ENCODE peak calls at places on chromosomes 3 and 15, in ten cellular contexts. P is GM12878, U is transverse colon, L is stomach, Y is HCT116, D is breast epithelium, Z is sigmoid colon, Q is HepG2, V is spleen, J is endothelial cell of umbilical vein. N is an unnamed sample.

GRCh38 chr3:46440531-46441294 is 24.0 kb downstream of the LTF start:
- DNase-seq in J (no peak), L (no peak), V (no peak), Z (no peak), Q (no peak), P (peak; percentile 56), U (peak; percentile 21), Y (no peak), D (no peak), N (no peak)

GRCh38 chr3:171239757-171240503 is 213.4 kb upstream of the SLC2A2 start:
- DNase-seq in L (no peak), P (no peak), Q (no peak), D (no peak), V (no peak), Y (no peak), U (no peak), Z (no peak), J (no peak), N (no peak)

GRCh38 chr3:177835008-177835407 is 637.7 kb upstream of the TBL1XR1 start:
- DNase-seq in D (no peak), P (no peak), U (no peak), Q (no peak), V (no peak), L (no peak), J (peak; percentile 88), Z (no peak), Y (peak; percentile 64), N (no peak)

GRCh38 chr3:196688349-196688748 is 23.7 kb downstream of the CEP19 start:
- DNase-seq in V (peak; percentile 84), Y (no peak), Z (peak; percentile 69), J (peak; percentile 59), L (no peak), D (peak; percentile 25), Q (no peak), U (peak; percentile 15), P (no peak), N (no peak)

GRCh38 chr3:18720543-18720942 is 295.4 kb upstream of the SATB1 start:
- DNase-seq in J (no peak), D (no peak), L (no peak), Y (no peak), U (no peak), P (no peak), Z (no peak), Q (no peak), V (no peak), N (no peak)

GRCh38 chr15:99482993-99483392 is 82.8 kb upstream of the MEF2A start:
- DNase-seq in D (no peak), U (no peak), Z (no peak), J (no peak), L (no peak), P (no peak), Y (no peak), Q (no peak), V (no peak), N (no peak)

GRCh38 chr3:8937064-8938020 is 25.9 kb downstream of the RAD18 start:
- DNase-seq in V (no peak), Y (peak; percentile 10), Q (peak; percentile 6), L (no peak), P (no peak), Z (no peak), J (peak; percentile 70), D (no peak), U (no peak), N (no peak)

GRCh38 chr3:141789281-141789680 is 26.1 kb downstream of the GRK7 start:
- DNase-seq in Z (no peak), U (no peak), V (no peak), Y (peak; percentile 10), Q (peak; percentile 19), L (no peak), J (no peak), P (no peak), D (no peak), N (no peak)

GRCh38 chr3:157376596-157377300 is 59.9 kb upstream of the PTX3 start:
- DNase-seq in U (no peak), Q (no peak), J (no peak), V (no peak), Z (no peak), D (no peak), Y (no peak), L (no peak), P (no peak), N (no peak)

GRCh38 chr3:128592891-128593290 is 57.7 kb downstream of the RPN1 start:
- DNase-seq in U (no peak), Z (no peak), Q (no peak), J (no peak), D (no peak), V (no peak), L (no peak), Y (no peak), P (no peak), N (no peak)

GRCh38 chr3:182544542-182544941 is 248.8 kb upstream of the ATP11B start:
- DNase-seq in L (no peak), V (no peak), U (no peak), Z (no peak), Y (no peak), D (no peak), J (no peak), Q (no peak), P (no peak), N (no peak)

GRCh38 chr3:45207471-45207870 is 18.6 kb downstream of the TMEM158 start:
- DNase-seq in P (no peak), V (no peak), J (no peak), D (no peak), U (no peak), L (no peak), Y (no peak), Z (no peak), Q (no peak), N (no peak)

GRCh38 chr3:45211466-45212094 is 14.5 kb downstream of the TMEM158 start:
- DNase-seq in Y (no peak), Z (peak; percentile 89), Q (no peak), D (no peak), V (no peak), U (no peak), L (no peak), J (no peak), P (no peak), N (no peak)

GRCh38 chr3:45212095-45212468 is 14.0 kb downstream of the TMEM158 start:
- DNase-seq in L (no peak), Q (no peak), Z (no peak), U (no peak), P (no peak), J (no peak), D (no peak), V (no peak), Y (no peak), N (no peak)

GRCh38 chr3:45208587-45208986 is 17.5 kb downstream of the TMEM158 start:
- DNase-seq in L (no peak), V (no peak), D (no peak), J (no peak), Y (no peak), U (no peak), P (no peak), Q (no peak), Z (no peak), N (no peak)

DNA sequence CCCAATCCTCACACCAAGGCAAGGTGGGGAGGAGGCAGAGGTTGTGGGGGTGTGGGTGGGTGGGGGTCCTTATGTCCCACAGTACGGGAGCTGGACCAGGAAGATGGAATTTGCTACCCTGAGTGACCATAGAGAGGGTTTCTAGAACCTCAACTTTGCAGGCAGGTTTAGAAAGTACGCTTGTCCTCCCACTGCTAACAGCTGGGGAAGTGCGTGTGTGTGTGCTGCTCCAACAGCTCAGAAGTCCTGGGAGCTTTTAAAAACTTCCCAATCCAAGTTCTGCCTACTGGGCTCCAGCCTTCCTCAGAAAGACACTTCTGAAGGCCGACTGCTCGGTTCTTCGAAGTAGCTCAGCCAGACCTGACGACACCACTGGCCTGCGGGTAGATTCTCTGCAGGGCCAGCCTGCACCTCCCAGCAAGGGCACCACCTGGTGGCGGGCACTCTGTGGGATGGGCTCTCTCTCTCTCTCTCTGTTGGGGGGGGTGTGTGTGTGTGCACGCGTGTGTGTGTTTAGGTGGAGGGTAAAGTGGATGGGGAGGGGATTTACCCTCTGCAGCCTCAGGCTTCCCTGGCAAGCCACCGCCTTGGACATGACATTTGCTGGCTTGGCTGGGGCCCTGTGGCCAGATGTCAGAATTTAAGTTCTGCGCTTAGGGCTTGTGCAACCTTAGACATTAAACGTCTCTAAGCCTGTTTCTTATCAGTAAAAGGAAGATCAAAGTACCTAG is 15.6 kb downstream of the TMEM158 start:
- DNase-seq in P (no peak), J (peak; percentile 57), Z (peak; percentile 94), L (peak; percentile 90), D (peak; percentile 89), Y (peak; percentile 70), U (peak; percentile 90), V (peak; percentile 91), Q (peak; percentile 41), N (peak; percentile 83)
- TF ChIP-seq POLR2AphosphoS5 in P (no peak), J (no peak), Z (peak; percentile 28), L (no peak), D (peak; percentile 40), Y (no peak), U (no peak), V (peak; percentile 39), Q (no peak), N (peak; percentile 38)

DNA sequence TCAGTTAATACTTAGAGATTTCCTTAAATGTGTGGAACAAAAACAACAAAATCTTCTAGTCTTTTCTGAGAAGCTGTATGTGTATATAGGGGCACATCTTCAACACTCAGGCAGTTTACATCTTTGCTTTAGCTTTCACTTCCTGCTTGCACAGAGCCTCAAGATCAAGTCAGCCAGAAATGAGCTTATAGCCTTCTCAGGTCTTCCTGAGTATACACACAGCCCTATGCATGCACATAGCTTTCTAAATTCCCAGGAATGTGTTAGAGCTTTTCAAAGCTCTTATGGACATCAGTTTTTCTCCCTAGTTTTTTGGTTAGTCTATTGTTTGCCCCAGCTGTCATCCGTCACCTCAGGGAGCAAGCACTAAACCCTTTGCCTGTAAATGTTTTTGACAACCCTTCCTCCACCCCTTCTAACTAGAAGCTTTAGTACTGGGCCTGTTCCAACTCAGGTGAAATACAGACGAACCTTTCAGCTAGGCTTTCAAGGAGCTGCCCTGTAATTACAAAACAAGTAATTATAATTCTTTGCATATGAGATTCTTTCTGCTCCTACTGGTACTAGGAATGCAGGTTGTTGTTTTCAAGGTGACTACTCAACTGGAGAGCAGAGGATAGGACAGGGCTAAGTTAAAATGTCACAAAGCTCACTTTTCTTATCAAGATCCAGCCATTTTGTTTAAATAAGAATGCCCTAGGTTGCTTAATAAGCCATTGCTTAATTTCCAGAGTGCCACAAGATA is 22.6 kb upstream of the MTMR10 start:
- DNase-seq in U (no peak), P (peak; percentile 65), J (peak; percentile 20), Q (peak; percentile 52), Z (no peak), D (no peak), L (no peak), V (no peak), Y (no peak), N (no peak)
- TF ChIP-seq POLR2A in U (no peak), P (peak; percentile 40), J (no peak), Q (no peak), Z (no peak), D (no peak), L (no peak), V (no peak), Y (no peak), N (no peak)

GRCh38 chr15:78878356-78878755 is 5.7 kb downstream of the MORF4L1 start:
- DNase-seq in Q (no peak), J (no peak), Y (no peak), D (no peak), P (no peak), U (no peak), L (no peak), Z (no peak), V (no peak), N (no peak)
- H3K4me3 ChIP-seq in Q (no peak overlapping the region), J (no peak overlapping the region), Y (no peak overlapping the region), D (no peak overlapping the region), P (peak overlapping the region; percentile 90), U (no peak overlapping the region), L (no peak overlapping the region), Z (no peak overlapping the region), V (no peak overlapping the region), N (no peak overlapping the region)

GRCh38 chr15:67196222-67196621 is 58.2 kb downstream of the AAGAB start:
- DNase-seq in D (no peak), Q (no peak), J (no peak), V (no peak), P (no peak), Y (no peak), L (no peak), U (no peak), Z (no peak), N (no peak)
- TF ChIP-seq POLR2AphosphoS5 in D (no peak), Q (no peak), J (peak; percentile 61), V (no peak), P (no peak), Y (peak; percentile 36), L (no peak), U (no peak), Z (no peak), N (no peak)